ENCODE peak calls at places on chromosome 13, in ten cellular contexts. Q is cardiac muscle cell, I is choroid plexus epithelial cell, X is astrocyte, V is AG09309, P is nephron progenitor cell, S is coronary artery, E is lower leg skin, F is ovary, K is omental fat pad. U is an unnamed sample.

GRCh38 chr13:62294210-62294609 is 878.6 kb upstream of the PCDH20 start:
- DNase-seq in E (no peak), X (peak; percentile 1), P (no peak), F (no peak), I (peak; percentile 18), V (no peak), Q (no peak), S (no peak), K (no peak), U (no peak)

GRCh38 chr13:112879283-112879833 is 89.7 kb upstream of the MCF2L start:
- DNase-seq in X (no peak), F (no peak), V (peak; percentile 11), E (peak; percentile 42), P (no peak), I (no peak), Q (no peak), S (no peak), K (no peak), U (no peak)

GRCh38 chr13:27226991-27227390 is 24.4 kb upstream of the RPL21 start:
- DNase-seq in E (no peak), X (no peak), V (no peak), Q (no peak), P (no peak), K (no peak), I (no peak), S (no peak), F (no peak), U (no peak)

GRCh38 chr13:77430377-77430951 is 103.6 kb upstream of the MYCBP2 start:
- DNase-seq in Q (no peak), V (no peak), S (no peak), P (no peak), X (no peak), F (no peak), K (no peak), I (no peak), E (no peak), U (no peak)

GRCh38 chr13:29693297-29693945 is 97.9 kb upstream of the SLC7A1 start:
- DNase-seq in Q (no peak), V (no peak), P (no peak), S (peak; percentile 41), E (peak; percentile 87), X (no peak), I (no peak), F (no peak), K (no peak), U (no peak)

GRCh38 chr13:73293902-73294523 is 235.2 kb downstream of the KLF5 start:
- DNase-seq in X (no peak), S (no peak), F (no peak), V (no peak), E (no peak), P (no peak), Q (no peak), I (no peak), K (no peak), U (no peak)

GRCh38 chr13:59178344-59178743 is 985.4 kb downstream of the DIAPH3 start:
- DNase-seq in E (no peak), S (no peak), I (peak; percentile 54), K (no peak), Q (peak; percentile 6), P (no peak), V (no peak), F (no peak), X (no peak), U (no peak)

GRCh38 chr13:76830805-76831204 is 55.4 kb downstream of the KCTD12 start:
- DNase-seq in S (no peak), I (no peak), K (no peak), Q (no peak), P (no peak), V (no peak), F (no peak), X (no peak), E (no peak), U (no peak)

GRCh38 chr13:34672631-34673030 is 269.4 kb upstream of the NBEA start:
- DNase-seq in E (no peak), Q (no peak), P (no peak), F (no peak), V (no peak), K (no peak), I (no peak), S (no peak), X (peak; percentile 35), U (no peak)

GRCh38 chr13:95556981-95557380 is 4.5 kb downstream of the CLDN10 start:
- DNase-seq in K (no peak), I (no peak), X (no peak), F (no peak), P (no peak), V (no peak), S (no peak), Q (no peak), E (no peak), U (no peak)

GRCh38 chr13:48919750-48920149 is 56.0 kb upstream of the FNDC3A start:
- DNase-seq in S (no peak), K (no peak), F (no peak), E (no peak), V (no peak), I (no peak), Q (no peak), X (no peak), P (no peak), U (no peak)

GRCh38 chr13:72952529-72953141 is 106.2 kb upstream of the KLF5 start:
- DNase-seq in E (no peak), P (no peak), K (no peak), Q (no peak), X (no peak), F (no peak), S (no peak), I (peak; percentile 13), V (no peak), U (no peak)

GRCh38 chr13:51608857-51609406 is 24.7 kb downstream of the WDFY2 start:
- DNase-seq in X (no peak), P (no peak), Q (no peak), V (no peak), F (no peak), K (no peak), E (no peak), I (no peak), S (no peak), U (no peak)

GRCh38 chr13:26200811-26201210 is 21.3 kb downstream of the RNF6 start:
- DNase-seq in Q (no peak), P (no peak), E (no peak), K (no peak), I (no peak), V (no peak), S (no peak), F (no peak), X (no peak), U (no peak)

DNA sequence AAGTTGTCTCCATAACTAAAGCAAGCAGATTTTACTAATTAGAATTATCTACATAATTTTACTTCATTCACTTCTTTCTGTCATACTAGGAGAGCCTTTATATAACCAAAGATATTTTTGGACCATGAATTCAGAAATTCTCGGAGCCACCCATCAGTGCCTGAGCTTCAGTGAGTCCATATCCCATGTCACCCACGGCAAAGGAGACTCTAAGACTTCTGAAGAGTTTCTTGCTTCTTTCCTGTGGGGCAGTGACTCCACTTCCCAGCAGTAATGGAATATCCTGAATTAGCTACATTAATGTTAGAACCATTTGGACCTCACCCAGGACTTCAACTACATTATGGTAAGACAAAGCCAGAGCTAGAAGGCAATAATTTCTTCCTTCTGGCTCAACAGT is 8.2 kb downstream of the STARD13 start:
- DNase-seq in Q (no peak), V (no peak), I (no peak), E (no peak), S (no peak), P (no peak), F (no peak), X (no peak), K (no peak), U (no peak)
- TF ChIP-seq CTCF in Q (no peak), V (no peak), I (no peak), E (no peak), S (no peak), P (no peak), F (no peak), X (no peak), K (no peak), U (no peak)

GRCh38 chr13:71879129-71879535 is 12.1 kb upstream of the DACH1 start:
- DNase-seq in X (no peak), P (peak; percentile 18), E (no peak), V (no peak), S (no peak), F (no peak), Q (peak; percentile 59), I (peak; percentile 66), K (no peak), U (no peak)
- TF ChIP-seq CTCF in X (peak; percentile 54), P (peak; percentile 65), E (no peak), V (no peak), S (no peak), F (no peak), Q (peak; percentile 67), I (peak; percentile 74), K (no peak), U (peak; percentile 77)

GRCh38 chr13:52848455-52849190 is at the start of gene PCDH8:
- DNase-seq in F (no peak), I (no peak), S (no peak), K (no peak), P (peak; percentile 92), Q (peak; percentile 91), X (no peak), E (no peak), V (no peak), U (peak; percentile 91)

GRCh38 chr13:52849727-52850395 is 1.4 kb upstream of the PCDH8 start:
- DNase-seq in E (no peak), P (no peak), F (no peak), X (no peak), I (no peak), Q (no peak), S (no peak), K (no peak), V (no peak), U (no peak)

GRCh38 chr13:52852444-52852843 is 4.0 kb upstream of the PCDH8 start:
- DNase-seq in F (no peak), S (no peak), V (no peak), E (no peak), I (no peak), K (no peak), P (no peak), Q (no peak), X (no peak), U (no peak)

GRCh38 chr13:52851153-52851962 is 2.9 kb upstream of the PCDH8 start:
- DNase-seq in Q (peak; percentile 73), P (peak; percentile 56), F (no peak), V (no peak), I (peak; percentile 13), K (no peak), E (no peak), S (no peak), X (no peak), U (peak; percentile 56)

GRCh38 chr13:52850396-52851152 is 2.1 kb upstream of the PCDH8 start:
- DNase-seq in X (peak; percentile 4), Q (peak; percentile 92), P (peak; percentile 93), F (peak; percentile 52), E (peak; percentile 89), I (peak; percentile 27), S (no peak), K (no peak), V (no peak), U (peak; percentile 82)
- TF ChIP-seq CTCF in X (no peak), Q (no peak), P (peak; percentile 54), F (no peak), E (no peak), I (no peak), S (no peak), K (no peak), V (peak; percentile 19), U (peak; percentile 55)

DNA sequence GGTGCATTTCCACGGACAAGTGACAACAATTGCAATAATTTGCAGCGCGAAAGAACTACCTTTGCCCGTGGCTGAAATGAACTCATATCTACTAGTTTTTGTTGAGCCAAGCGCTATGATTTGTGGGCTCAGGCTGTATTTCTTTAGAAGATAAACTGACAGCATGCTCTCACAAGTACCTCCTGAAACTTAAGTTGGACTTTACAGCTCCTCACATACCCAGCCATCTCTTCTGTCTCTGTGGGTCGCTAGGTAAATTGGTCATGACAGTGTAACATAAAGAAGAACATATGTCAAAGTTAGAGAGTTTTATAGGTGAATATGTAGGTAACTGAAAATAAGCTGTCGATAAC is 839 bp downstream of the COG6 start:
- DNase-seq in X (peak; percentile 6), P (no peak), V (no peak), Q (no peak), K (no peak), S (no peak), F (no peak), I (peak; percentile 35), E (no peak), U (no peak)
- TF ChIP-seq CTCF in X (no peak), P (no peak), V (no peak), Q (no peak), K (no peak), S (no peak), F (no peak), I (no peak), E (no peak), U (no peak)

U was measured in neural crest cell.